ENCODE peak calls at places on chromosomes 2 and 18, in five cellular contexts. M is mesothelial cell of epicardium; H is stimulated activated CD8-positive, alpha-beta memory T cell treated with anti-CD3 and anti-CD28 coated beads, Interleukin-15, amount 100 ng/mL, for 24 hours; P is NCI-H510A treated with DMSO at 0.1 percent for 48 hours; O is fibroblast of pulmonary artery. K is an unnamed sample.

GRCh38 chr2:137813176-137813575 is 151.1 kb upstream of the HNMT start:
- DNase-seq in P (no peak), M (no peak), H (no peak), O (no peak), K (no peak)

GRCh38 chr2:239098288-239098970 is 250.5 kb downstream of the TWIST2 start:
- DNase-seq in P (no peak), M (no peak), H (no peak), O (no peak), K (no peak)

GRCh38 chr2:47005687-47006086 is 90.1 kb upstream of the MCFD2 start:
- DNase-seq in P (no peak), H (no peak), M (no peak), O (no peak), K (no peak)

GRCh38 chr2:37829202-37829601 is 95.9 kb upstream of the RMDN2 start:
- DNase-seq in M (no peak), H (no peak), O (peak), P (no peak), K (peak)

GRCh38 chr18:42520074-42520473 is 565.0 kb downstream of the PIK3C3 start:
- DNase-seq in M (no peak), H (no peak), O (no peak), P (no peak), K (no peak)

GRCh38 chr18:79485788-79486355 is 90.1 kb downstream of the NFATC1 start:
- DNase-seq in O (peak), P (no peak), M (no peak), H (no peak), K (peak)

GRCh38 chr18:24176727-24177416 is 38.0 kb downstream of the CABYR start:
- DNase-seq in O (peak), M (peak), P (no peak), H (peak), K (peak)

GRCh38 chr2:240431663-240432424 is 3.6 kb upstream of the GPC1 start:
- DNase-seq in M (no peak), P (no peak), H (no peak), O (no peak), K (no peak)

GRCh38 chr2:197208841-197209240 is 101.7 kb downstream of the ANKRD44 start:
- DNase-seq in O (peak), H (no peak), P (no peak), M (no peak), K (peak)

GRCh38 chr2:12031871-12032270 is 285.4 kb downstream of the LPIN1 start:
- DNase-seq in M (no peak), H (no peak), O (no peak), P (no peak), K (no peak)

GRCh38 chr2:88170472-88170892 is 336 bp downstream of the THNSL2 start:
- DNase-seq in H (no peak), M (no peak), P (no peak), O (peak), K (no peak)

GRCh38 chr2:9720352-9721093 is 89.7 kb upstream of the YWHAQ start:
- DNase-seq in H (no peak), M (no peak), P (no peak), O (no peak), K (no peak)

GRCh38 chr2:143210446-143210819 is 81.2 kb downstream of the ARHGAP15 start:
- DNase-seq in O (no peak), P (no peak), M (no peak), H (no peak), K (no peak)

GRCh38 chr18:26813043-26813442 is 52.5 kb downstream of the AQP4 start:
- DNase-seq in P (peak), M (no peak), H (no peak), O (peak), K (peak)

GRCh38 chr18:63175264-63175663 is 144.3 kb downstream of the BCL2 start:
- DNase-seq in P (no peak), H (no peak), M (no peak), O (no peak), K (no peak)